ENCODE peak calls at places on chromosomes 16 and 17, in six cellular contexts. U is foreskin fibroblast, Z is hepatocyte, Q is Peyer's patch, K is thyroid gland, C is A673. J is an unnamed sample.

GRCh38 chr17:19368119-19368660 is 5.7 kb upstream of the B9D1 start:
- DNase-seq in U (peak), Z (no peak), Q (peak), K (no peak), C (no peak), J (peak)

GRCh38 chr17:75694536-75694935 is 26.7 kb upstream of the ITGB4 start:
- DNase-seq in U (no peak), Z (no peak), Q (no peak), K (no peak), C (no peak), J (no peak)

GRCh38 chr16:77960771-77961170 is 61.6 kb upstream of the CLEC3A start:
- DNase-seq in U (no peak), Z (no peak), Q (no peak), K (peak), C (no peak), J (no peak)

GRCh38 chr16:27305839-27306442 is 7.8 kb upstream of the IL4R start:
- DNase-seq in U (no peak), Z (no peak), Q (peak), K (no peak), C (no peak), J (no peak)

GRCh38 chr16:65754799-65755691 is 611.4 kb upstream of the CDH5 start:
- DNase-seq in U (no peak), Z (peak), Q (no peak), K (no peak), C (no peak), J (no peak)

GRCh38 chr17:73634629-73635028 is 9.6 kb downstream of the SDK2 start:
- DNase-seq in U (no peak), Z (no peak), Q (no peak), K (no peak), C (no peak), J (no peak)

GRCh38 chr16:642189-643049 is 791 bp downstream of the MCRIP2 start:
- DNase-seq in U (no peak), Z (peak), Q (peak), K (peak), C (no peak), J (no peak)

GRCh38 chr17:64036198-64036922 is 15.9 kb upstream of the ICAM2 start:
- DNase-seq in U (no peak), Z (no peak), Q (peak), K (no peak), C (no peak), J (no peak)

GRCh38 chr17:68437979-68438877 is 19.1 kb downstream of the WIPI1 start:
- DNase-seq in U (no peak), Z (peak), Q (peak), K (no peak), C (no peak), J (peak)

GRCh38 chr17:49572226-49572625 is 3.4 kb upstream of the NXPH3 start:
- DNase-seq in U (no peak), Z (no peak), Q (no peak), K (no peak), C (no peak), J (no peak)

GRCh38 chr16:84505249-84506156 is 1.0 kb upstream of the MEAK7 start:
- DNase-seq in U (no peak), Z (no peak), Q (no peak), K (no peak), C (no peak), J (no peak)

GRCh38 chr17:79732804-79733691 is 2.3 kb downstream of the ENPP7 start:
- DNase-seq in U (no peak), Z (no peak), Q (peak), K (no peak), C (no peak), J (no peak)

GRCh38 chr17:44309472-44309871 is 1.1 kb downstream of the RUNDC3A start:
- DNase-seq in U (no peak), Z (no peak), Q (no peak), K (no peak), C (no peak), J (no peak)

GRCh38 chr17:14396542-14396941 is 95.7 kb downstream of the HS3ST3B1 start:
- DNase-seq in U (no peak), Z (peak), Q (no peak), K (no peak), C (no peak), J (peak)

GRCh38 chr17:76670020-76670707 is 26.6 kb upstream of the ST6GALNAC1 start:
- DNase-seq in U (no peak), Z (no peak), Q (peak), K (peak), C (no peak), J (peak)

GRCh38 chr16:51431517-51432241 is 280.6 kb upstream of the SALL1 start:
- DNase-seq in U (peak), Z (peak), Q (peak), K (peak), C (peak), J (peak)

GRCh38 chr16:30692381-30693074 is 6.4 kb upstream of the SRCAP start:
- DNase-seq in U (no peak), Z (no peak), Q (no peak), K (no peak), C (no peak), J (no peak)

GRCh38 chr17:58059141-58059540 is 24.1 kb upstream of the DYNLL2 start:
- DNase-seq in U (no peak), Z (no peak), Q (no peak), K (no peak), C (no peak), J (no peak)

GRCh38 chr16:53896711-53897110 is 192.8 kb downstream of the FTO start:
- DNase-seq in U (no peak), Z (no peak), Q (no peak), K (no peak), C (no peak), J (no peak)

DNA sequence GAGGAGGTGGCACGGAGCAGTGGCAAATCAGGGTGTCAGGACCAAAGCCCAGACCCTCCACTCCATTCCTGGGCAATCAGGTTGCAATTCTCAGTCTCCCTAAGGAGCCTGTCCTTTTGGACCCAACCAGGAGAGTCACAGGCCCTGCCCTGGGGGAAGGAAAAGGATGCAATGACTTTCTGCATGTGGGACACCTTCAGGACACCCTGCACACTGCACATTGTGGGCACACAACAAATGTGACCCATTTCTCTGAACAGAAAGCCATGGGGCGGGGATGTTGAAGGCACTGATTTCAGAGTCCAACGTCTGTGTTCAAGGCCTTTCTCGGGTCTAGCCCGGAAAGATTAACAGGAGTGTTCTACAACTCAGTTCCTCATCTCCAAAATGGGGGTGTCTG is 286.2 kb upstream of the FOXF1 start:
- DNase-seq in U (no peak), Z (no peak), Q (no peak), K (no peak), C (no peak), J (no peak)
- TF ChIP-seq CTCF in U (no peak), Z (no peak), Q (no peak), K (no peak), C (no peak), J (no peak)

DNA sequence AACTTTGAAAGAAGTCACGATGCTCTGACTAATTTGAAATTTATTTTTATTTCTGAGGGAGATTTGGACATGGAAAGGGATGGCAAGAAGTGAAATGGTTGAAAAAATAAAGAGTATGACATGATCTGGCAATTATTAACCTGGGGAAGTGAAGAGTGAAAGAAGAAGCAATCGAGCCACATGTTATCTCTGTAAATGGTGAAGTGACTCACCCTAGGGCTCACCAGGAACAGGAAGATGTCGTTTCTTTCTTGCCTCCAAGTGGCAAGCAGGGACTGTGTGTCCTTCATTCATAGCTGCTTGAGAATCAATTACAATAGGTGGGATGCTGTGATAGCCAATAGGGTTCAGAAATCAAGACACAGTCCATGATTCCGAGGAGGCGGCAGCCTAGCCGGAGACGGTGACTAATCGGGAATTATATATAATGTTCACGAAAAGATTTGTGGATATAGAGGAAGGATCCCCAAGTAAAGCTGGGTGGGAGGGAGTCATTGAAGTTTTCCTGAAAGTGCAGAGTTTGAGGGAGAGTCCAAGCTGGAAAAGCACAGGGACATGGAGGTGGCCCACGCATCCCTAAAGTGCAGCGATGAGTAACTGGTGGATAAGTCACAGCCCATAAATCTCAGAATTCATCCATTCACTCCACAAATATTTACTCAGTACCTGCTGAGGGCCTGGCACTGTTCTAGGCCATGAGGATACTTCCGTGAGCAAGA is 18.2 kb upstream of the KRT20 start:
- DNase-seq in U (no peak), Z (peak), Q (peak), K (no peak), C (peak), J (peak)
- H3K4me3 ChIP-seq in U (no peak), Z (no peak), Q (no peak), K (no peak), C (no peak), J (no peak)

DNA sequence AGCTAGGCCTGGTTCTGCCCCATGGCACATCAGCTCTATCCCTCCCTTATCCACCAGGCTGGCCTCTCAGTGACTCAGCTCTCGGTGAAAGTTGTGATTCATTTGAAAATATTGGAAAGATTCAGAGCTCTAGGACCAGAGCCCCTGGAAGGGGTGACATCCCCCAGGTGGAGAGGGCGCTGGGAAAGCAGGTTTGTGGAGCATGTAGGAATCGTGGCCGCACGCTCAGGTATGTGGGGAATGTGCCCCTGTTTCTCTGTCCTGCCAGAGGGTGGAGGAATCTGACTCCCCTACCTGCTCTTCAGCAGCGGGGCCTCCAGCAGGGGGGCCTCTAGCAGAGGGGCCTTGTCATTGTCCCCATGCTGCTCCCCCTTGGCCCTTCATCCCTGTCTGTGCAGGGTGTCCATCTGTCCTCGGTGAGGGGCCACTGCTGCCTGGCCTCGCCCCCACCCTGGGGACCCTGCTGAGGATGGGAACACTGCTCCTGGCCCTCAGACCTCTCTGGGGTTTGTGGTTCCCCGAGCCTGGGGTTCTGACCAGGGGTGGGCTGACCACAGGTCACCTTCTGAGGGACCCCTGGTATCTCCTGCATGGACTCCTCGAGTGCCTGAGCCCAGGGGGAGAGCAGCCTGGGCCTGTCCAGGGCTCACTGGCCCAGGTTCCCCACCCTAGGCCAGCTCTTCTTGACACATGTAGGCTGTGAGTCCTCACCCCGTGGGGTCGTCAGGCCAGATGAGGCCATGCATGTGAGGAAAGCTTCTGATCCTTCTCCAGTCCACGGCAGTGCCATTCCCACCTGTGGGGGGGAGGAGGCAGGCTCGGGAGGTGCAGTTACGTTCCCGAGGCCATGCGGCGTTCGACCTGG is 47.5 kb downstream of the NT5M start:
- DNase-seq in U (peak), Z (peak), Q (peak), K (no peak), C (no peak), J (peak)
- TF ChIP-seq CTCF in U (no peak), Z (no peak), Q (no peak), K (no peak), C (no peak), J (no peak)

DNA sequence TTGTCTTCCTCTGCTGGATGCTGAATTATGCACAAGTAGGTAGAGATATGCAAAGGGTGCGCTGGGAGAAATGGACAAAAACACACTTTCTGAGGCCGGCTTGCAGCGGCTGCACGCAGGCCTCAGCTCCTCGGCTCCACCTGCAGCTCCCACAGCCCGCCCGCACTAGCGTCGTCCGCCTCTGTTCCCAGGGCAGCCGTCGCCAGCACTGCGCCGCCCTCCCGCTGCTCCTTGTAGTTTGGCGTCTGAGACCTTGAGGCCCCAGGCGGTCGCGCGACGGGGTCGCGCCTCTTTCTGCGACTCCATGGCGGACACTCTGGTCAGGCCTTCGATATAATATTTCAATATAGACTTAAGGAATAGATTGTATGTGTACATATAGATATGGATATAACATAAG is 24.8 kb downstream of the SLFN12 start:
- DNase-seq in U (no peak), Z (no peak), Q (no peak), K (no peak), C (no peak), J (no peak)
- H3K4me3 ChIP-seq in U (no peak), Z (no peak), Q (no peak), K (no peak), C (no peak), J (no peak)

DNA sequence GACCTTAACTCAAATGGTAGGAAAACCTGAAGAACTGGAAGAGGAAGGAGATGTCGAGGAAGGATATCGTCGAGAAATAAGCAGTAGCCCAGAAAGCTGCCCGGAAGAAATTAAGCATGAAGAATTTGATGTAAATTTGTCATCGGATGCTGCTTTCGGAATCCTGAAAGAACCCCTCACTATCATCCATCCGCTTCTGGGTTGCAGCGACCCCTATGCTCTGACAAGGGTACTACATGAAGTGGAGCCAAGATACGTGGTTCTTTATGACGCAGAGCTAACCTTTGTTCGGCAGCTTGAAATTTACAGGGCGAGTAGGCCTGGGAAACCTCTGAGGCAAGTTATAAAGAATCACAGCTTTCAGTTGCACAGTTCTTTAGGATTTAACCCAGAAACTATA is 15.5 kb downstream of the ERCC4 start:
- DNase-seq in U (no peak), Z (no peak), Q (no peak), K (no peak), C (peak), J (no peak)
- TF ChIP-seq CTCF in U (peak), Z (peak), Q (peak), K (peak), C (peak), J (peak)

J was measured in astrocyte of the spinal cord.